ENCODE peak calls at places on chromosomes 11 and 22, in ten cellular contexts. One of them, this sample, is unnamed.
A peak's percentile ranks its signal among the peaks of the same experiment; 100 is the strongest.

GRCh38 chr11:65058012-65058411 is 341 bp downstream of the NAALADL1 start:
- DNase-seq in AG09319: no peak
- DNase-seq in T-helper 1 cell: no peak
- DNase-seq in A549: no peak
- DNase-seq in ovary: no peak
- DNase-seq in left ventricle myocardium inferior: no peak
- DNase-seq in activated CD4-positive, alpha-beta T cell treated with anti-CD3 and anti-CD28 coated beads for 36 hours: no peak
- DNase-seq in activated naive CD4-positive, alpha-beta T cell: no peak
- DNase-seq in iris pigment epithelial cell: no peak
- DNase-seq in NCI-H774: no peak
- DNase-seq in this sample: no peak

GRCh38 chr11:70612459-70613141 is 214.3 kb downstream of the CTTN start:
- DNase-seq in AG09319: no peak
- DNase-seq in T-helper 1 cell: no peak
- DNase-seq in A549: no peak
- DNase-seq in ovary: no peak
- DNase-seq in left ventricle myocardium inferior: no peak
- DNase-seq in activated CD4-positive, alpha-beta T cell treated with anti-CD3 and anti-CD28 coated beads for 36 hours: no peak
- DNase-seq in activated naive CD4-positive, alpha-beta T cell: no peak
- DNase-seq in iris pigment epithelial cell: no peak
- DNase-seq in NCI-H774: no peak
- DNase-seq in this sample: no peak

GRCh38 chr22:36765943-36766450 is 9.9 kb downstream of the IFT27 start:
- DNase-seq in AG09319: no peak
- DNase-seq in T-helper 1 cell: no peak
- DNase-seq in A549: no peak
- DNase-seq in ovary: no peak
- DNase-seq in left ventricle myocardium inferior: no peak
- DNase-seq in activated CD4-positive, alpha-beta T cell treated with anti-CD3 and anti-CD28 coated beads for 36 hours: no peak
- DNase-seq in activated naive CD4-positive, alpha-beta T cell: no peak
- DNase-seq in iris pigment epithelial cell: peak; percentile 26
- DNase-seq in NCI-H774: no peak
- DNase-seq in this sample: no peak

GRCh38 chr22:20241579-20242392 is 26.3 kb downstream of the RTN4R start:
- DNase-seq in AG09319: no peak
- DNase-seq in T-helper 1 cell: no peak
- DNase-seq in A549: no peak
- DNase-seq in ovary: no peak
- DNase-seq in left ventricle myocardium inferior: no peak
- DNase-seq in activated CD4-positive, alpha-beta T cell treated with anti-CD3 and anti-CD28 coated beads for 36 hours: peak; percentile 23
- DNase-seq in activated naive CD4-positive, alpha-beta T cell: no peak
- DNase-seq in iris pigment epithelial cell: no peak
- DNase-seq in NCI-H774: no peak
- DNase-seq in this sample: no peak

GRCh38 chr22:29073618-29074275 is 912 bp downstream of the KREMEN1 start:
- DNase-seq in AG09319: no peak
- DNase-seq in T-helper 1 cell: no peak
- DNase-seq in A549: no peak
- DNase-seq in ovary: peak; percentile 57
- DNase-seq in left ventricle myocardium inferior: peak; percentile 53
- DNase-seq in activated CD4-positive, alpha-beta T cell treated with anti-CD3 and anti-CD28 coated beads for 36 hours: peak; percentile 39
- DNase-seq in activated naive CD4-positive, alpha-beta T cell: no peak
- DNase-seq in iris pigment epithelial cell: peak; percentile 36
- DNase-seq in NCI-H774: no peak
- DNase-seq in this sample: no peak

GRCh38 chr11:33721291-33721840 is 14.9 kb downstream of the CD59 start:
- DNase-seq in AG09319: no peak
- DNase-seq in T-helper 1 cell: no peak
- DNase-seq in A549: no peak
- DNase-seq in ovary: no peak
- DNase-seq in left ventricle myocardium inferior: no peak
- DNase-seq in activated CD4-positive, alpha-beta T cell treated with anti-CD3 and anti-CD28 coated beads for 36 hours: no peak
- DNase-seq in activated naive CD4-positive, alpha-beta T cell: no peak
- DNase-seq in iris pigment epithelial cell: peak; percentile 56
- DNase-seq in NCI-H774: no peak
- DNase-seq in this sample: no peak

GRCh38 chr11:10484461-10485180 is 29.6 kb downstream of the AMPD3 start:
- DNase-seq in AG09319: no peak
- DNase-seq in T-helper 1 cell: no peak
- DNase-seq in A549: no peak
- DNase-seq in ovary: no peak
- DNase-seq in left ventricle myocardium inferior: no peak
- DNase-seq in activated CD4-positive, alpha-beta T cell treated with anti-CD3 and anti-CD28 coated beads for 36 hours: no peak
- DNase-seq in activated naive CD4-positive, alpha-beta T cell: no peak
- DNase-seq in iris pigment epithelial cell: no peak
- DNase-seq in NCI-H774: no peak
- DNase-seq in this sample: no peak

GRCh38 chr11:92035488-92035887 is 189.1 kb upstream of the FAT3 start:
- DNase-seq in AG09319: no peak
- DNase-seq in T-helper 1 cell: no peak
- DNase-seq in A549: no peak
- DNase-seq in ovary: no peak
- DNase-seq in left ventricle myocardium inferior: no peak
- DNase-seq in activated CD4-positive, alpha-beta T cell treated with anti-CD3 and anti-CD28 coated beads for 36 hours: no peak
- DNase-seq in activated naive CD4-positive, alpha-beta T cell: no peak
- DNase-seq in iris pigment epithelial cell: no peak
- DNase-seq in NCI-H774: no peak
- DNase-seq in this sample: no peak

GRCh38 chr11:102345923-102346322 is 1.1 kb upstream of the BIRC2 start:
- DNase-seq in AG09319: no peak
- DNase-seq in T-helper 1 cell: no peak
- DNase-seq in A549: no peak
- DNase-seq in ovary: no peak
- DNase-seq in left ventricle myocardium inferior: no peak
- DNase-seq in activated CD4-positive, alpha-beta T cell treated with anti-CD3 and anti-CD28 coated beads for 36 hours: no peak
- DNase-seq in activated naive CD4-positive, alpha-beta T cell: no peak
- DNase-seq in iris pigment epithelial cell: peak; percentile 49
- DNase-seq in NCI-H774: no peak
- DNase-seq in this sample: no peak

GRCh38 chr22:44473580-44473979 is 24.5 kb downstream of the RTL6 start:
- DNase-seq in AG09319: no peak
- DNase-seq in T-helper 1 cell: no peak
- DNase-seq in A549: no peak
- DNase-seq in ovary: no peak
- DNase-seq in left ventricle myocardium inferior: no peak
- DNase-seq in activated CD4-positive, alpha-beta T cell treated with anti-CD3 and anti-CD28 coated beads for 36 hours: no peak
- DNase-seq in activated naive CD4-positive, alpha-beta T cell: no peak
- DNase-seq in iris pigment epithelial cell: no peak
- DNase-seq in NCI-H774: no peak
- DNase-seq in this sample: no peak

GRCh38 chr11:11732116-11732515 is 109.7 kb upstream of the USP47 start:
- DNase-seq in AG09319: no peak
- DNase-seq in T-helper 1 cell: no peak
- DNase-seq in A549: no peak
- DNase-seq in ovary: no peak
- DNase-seq in left ventricle myocardium inferior: no peak
- DNase-seq in activated CD4-positive, alpha-beta T cell treated with anti-CD3 and anti-CD28 coated beads for 36 hours: no peak
- DNase-seq in activated naive CD4-positive, alpha-beta T cell: no peak
- DNase-seq in iris pigment epithelial cell: peak; percentile 20
- DNase-seq in NCI-H774: no peak
- DNase-seq in this sample: no peak

GRCh38 chr22:49570032-49570848 is 257.4 kb downstream of the BRD1 start:
- DNase-seq in AG09319: no peak
- DNase-seq in T-helper 1 cell: no peak
- DNase-seq in A549: no peak
- DNase-seq in ovary: peak; percentile 4
- DNase-seq in left ventricle myocardium inferior: no peak
- DNase-seq in activated CD4-positive, alpha-beta T cell treated with anti-CD3 and anti-CD28 coated beads for 36 hours: no peak
- DNase-seq in activated naive CD4-positive, alpha-beta T cell: no peak
- DNase-seq in iris pigment epithelial cell: no peak
- DNase-seq in NCI-H774: no peak
- DNase-seq in this sample: no peak

GRCh38 chr11:26073646-26074045 is 258.3 kb upstream of the ANO3 start:
- DNase-seq in AG09319: no peak
- DNase-seq in T-helper 1 cell: no peak
- DNase-seq in A549: no peak
- DNase-seq in ovary: no peak
- DNase-seq in left ventricle myocardium inferior: no peak
- DNase-seq in activated CD4-positive, alpha-beta T cell treated with anti-CD3 and anti-CD28 coated beads for 36 hours: no peak
- DNase-seq in activated naive CD4-positive, alpha-beta T cell: no peak
- DNase-seq in iris pigment epithelial cell: no peak
- DNase-seq in NCI-H774: no peak
- DNase-seq in this sample: no peak

GRCh38 chr22:44026630-44027511 is 2.8 kb downstream of the PARVB start:
- DNase-seq in AG09319: no peak
- DNase-seq in T-helper 1 cell: peak; percentile 42
- DNase-seq in A549: no peak
- DNase-seq in ovary: peak; percentile 42
- DNase-seq in left ventricle myocardium inferior: peak; percentile 84
- DNase-seq in activated CD4-positive, alpha-beta T cell treated with anti-CD3 and anti-CD28 coated beads for 36 hours: peak; percentile 86
- DNase-seq in activated naive CD4-positive, alpha-beta T cell: no peak
- DNase-seq in iris pigment epithelial cell: peak; percentile 67
- DNase-seq in NCI-H774: no peak
- DNase-seq in this sample: no peak